ENCODE peak calls at places on chromosomes 13 and 19, in seven cellular contexts. One of them, this sample, is unnamed.

GRCh38 chr13:113853518-113854237 is 10.2 kb downstream of the GAS6 start:
- DNase-seq in OCI-LY7: no peak
- DNase-seq in pancreas: peak
- DNase-seq in kidney epithelial cell: no peak
- DNase-seq in mammary epithelial cell: no peak
- DNase-seq in retinal pigment epithelial cell: no peak
- DNase-seq in left lung: no peak
- DNase-seq in this sample: no peak

GRCh38 chr13:102680842-102681725 is 13.8 kb downstream of the METTL21C start:
- DNase-seq in OCI-LY7: peak
- DNase-seq in pancreas: no peak
- DNase-seq in kidney epithelial cell: no peak
- DNase-seq in mammary epithelial cell: no peak
- DNase-seq in retinal pigment epithelial cell: no peak
- DNase-seq in left lung: no peak
- DNase-seq in this sample: peak

GRCh38 chr19:45450042-45450380 is 17.8 kb upstream of the FOSB start:
- DNase-seq in OCI-LY7: no peak
- DNase-seq in pancreas: no peak
- DNase-seq in kidney epithelial cell: no peak
- DNase-seq in mammary epithelial cell: no peak
- DNase-seq in retinal pigment epithelial cell: no peak
- DNase-seq in left lung: no peak
- DNase-seq in this sample: no peak

GRCh38 chr13:90485441-90485840 is 862.0 kb upstream of the MIR17HG start:
- DNase-seq in OCI-LY7: no peak
- DNase-seq in pancreas: no peak
- DNase-seq in kidney epithelial cell: peak
- DNase-seq in mammary epithelial cell: peak
- DNase-seq in retinal pigment epithelial cell: peak
- DNase-seq in left lung: no peak
- DNase-seq in this sample: peak

GRCh38 chr13:91141619-91142061 is 205.8 kb upstream of the MIR17HG start:
- DNase-seq in OCI-LY7: no peak
- DNase-seq in pancreas: no peak
- DNase-seq in kidney epithelial cell: no peak
- DNase-seq in mammary epithelial cell: no peak
- DNase-seq in retinal pigment epithelial cell: no peak
- DNase-seq in left lung: no peak
- DNase-seq in this sample: no peak

GRCh38 chr19:22422220-22422619 is at the start of gene ZNF98:
- DNase-seq in OCI-LY7: no peak
- DNase-seq in pancreas: peak
- DNase-seq in kidney epithelial cell: no peak
- DNase-seq in mammary epithelial cell: no peak
- DNase-seq in retinal pigment epithelial cell: peak
- DNase-seq in left lung: no peak
- DNase-seq in this sample: peak

GRCh38 chr13:102394158-102395053 is 7.4 kb downstream of the FGF14 start:
- DNase-seq in OCI-LY7: no peak
- DNase-seq in pancreas: peak
- DNase-seq in kidney epithelial cell: peak
- DNase-seq in mammary epithelial cell: peak
- DNase-seq in retinal pigment epithelial cell: peak
- DNase-seq in left lung: peak
- DNase-seq in this sample: peak

GRCh38 chr13:95207769-95208366 is 93.4 kb downstream of the ABCC4 start:
- DNase-seq in OCI-LY7: peak
- DNase-seq in pancreas: no peak
- DNase-seq in kidney epithelial cell: no peak
- DNase-seq in mammary epithelial cell: no peak
- DNase-seq in retinal pigment epithelial cell: no peak
- DNase-seq in left lung: no peak
- DNase-seq in this sample: no peak

GRCh38 chr19:35437152-35437951 is 10.7 kb upstream of the FFAR2 start:
- DNase-seq in OCI-LY7: no peak
- DNase-seq in pancreas: no peak
- DNase-seq in kidney epithelial cell: no peak
- DNase-seq in mammary epithelial cell: no peak
- DNase-seq in retinal pigment epithelial cell: no peak
- DNase-seq in left lung: no peak
- DNase-seq in this sample: peak

GRCh38 chr19:35074426-35075201 is 33.1 kb downstream of the HPN start:
- DNase-seq in OCI-LY7: no peak
- DNase-seq in pancreas: no peak
- DNase-seq in kidney epithelial cell: no peak
- DNase-seq in mammary epithelial cell: no peak
- DNase-seq in retinal pigment epithelial cell: no peak
- DNase-seq in left lung: no peak
- DNase-seq in this sample: no peak

GRCh38 chr13:27449936-27450828 is at the start of gene MTIF3:
- DNase-seq in OCI-LY7: peak
- DNase-seq in pancreas: peak
- DNase-seq in kidney epithelial cell: peak
- DNase-seq in mammary epithelial cell: peak
- DNase-seq in retinal pigment epithelial cell: peak
- DNase-seq in left lung: peak
- DNase-seq in this sample: peak

DNA sequence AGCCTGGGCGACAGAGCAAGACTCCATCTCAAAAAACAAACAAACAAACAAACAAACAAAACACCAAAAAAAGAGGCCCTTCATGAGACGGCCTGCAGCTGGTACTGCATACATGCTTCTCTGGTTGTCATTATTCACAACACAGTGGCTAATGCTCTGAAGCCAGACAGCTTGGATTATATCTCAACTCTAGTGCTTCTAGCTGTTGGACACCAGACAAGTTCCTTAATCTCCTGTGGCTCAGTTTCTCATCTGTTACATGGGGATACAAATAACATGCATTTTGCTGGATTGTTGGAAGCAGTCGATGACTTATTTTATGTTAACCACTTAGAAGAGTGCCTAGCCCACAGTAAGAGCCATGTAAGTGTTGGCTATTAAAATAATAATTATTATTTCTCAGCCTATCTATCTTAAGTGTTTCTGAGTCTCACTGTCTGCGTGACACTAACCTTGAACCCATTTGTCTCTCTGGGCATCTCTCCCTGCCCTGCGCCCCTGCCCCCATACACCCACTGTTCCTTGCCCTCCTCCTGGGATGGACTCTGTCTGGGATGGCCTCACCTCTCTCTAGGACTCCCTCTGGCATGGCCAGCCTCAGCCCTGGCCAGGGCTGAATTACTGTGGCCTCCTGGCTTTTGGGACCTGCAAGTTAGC is 3.1 kb upstream of the JUNB start:
- DNase-seq in OCI-LY7: no peak
- DNase-seq in pancreas: no peak
- DNase-seq in kidney epithelial cell: no peak
- DNase-seq in mammary epithelial cell: no peak
- DNase-seq in retinal pigment epithelial cell: no peak
- DNase-seq in left lung: no peak
- DNase-seq in this sample: no peak
- H3K4me3 ChIP-seq in OCI-LY7: no peak
- H3K4me3 ChIP-seq in pancreas: no peak
- H3K4me3 ChIP-seq in kidney epithelial cell: no peak
- H3K4me3 ChIP-seq in mammary epithelial cell: no peak
- H3K4me3 ChIP-seq in retinal pigment epithelial cell: no peak
- H3K4me3 ChIP-seq in left lung: peak
- H3K4me3 ChIP-seq in this sample: peak

GRCh38 chr13:78881054-78881453 is 222.1 kb upstream of the OBI1 start:
- DNase-seq in OCI-LY7: no peak
- DNase-seq in pancreas: no peak
- DNase-seq in kidney epithelial cell: no peak
- DNase-seq in mammary epithelial cell: no peak
- DNase-seq in retinal pigment epithelial cell: no peak
- DNase-seq in left lung: no peak
- DNase-seq in this sample: no peak

GRCh38 chr13:78876915-78877549 is 218.1 kb upstream of the OBI1 start:
- DNase-seq in OCI-LY7: no peak
- DNase-seq in pancreas: no peak
- DNase-seq in kidney epithelial cell: no peak
- DNase-seq in mammary epithelial cell: no peak
- DNase-seq in retinal pigment epithelial cell: no peak
- DNase-seq in left lung: peak
- DNase-seq in this sample: no peak

GRCh38 chr13:78881746-78882145 is 222.8 kb upstream of the OBI1 start:
- DNase-seq in OCI-LY7: no peak
- DNase-seq in pancreas: no peak
- DNase-seq in kidney epithelial cell: no peak
- DNase-seq in mammary epithelial cell: no peak
- DNase-seq in retinal pigment epithelial cell: no peak
- DNase-seq in left lung: no peak
- DNase-seq in this sample: no peak

DNA sequence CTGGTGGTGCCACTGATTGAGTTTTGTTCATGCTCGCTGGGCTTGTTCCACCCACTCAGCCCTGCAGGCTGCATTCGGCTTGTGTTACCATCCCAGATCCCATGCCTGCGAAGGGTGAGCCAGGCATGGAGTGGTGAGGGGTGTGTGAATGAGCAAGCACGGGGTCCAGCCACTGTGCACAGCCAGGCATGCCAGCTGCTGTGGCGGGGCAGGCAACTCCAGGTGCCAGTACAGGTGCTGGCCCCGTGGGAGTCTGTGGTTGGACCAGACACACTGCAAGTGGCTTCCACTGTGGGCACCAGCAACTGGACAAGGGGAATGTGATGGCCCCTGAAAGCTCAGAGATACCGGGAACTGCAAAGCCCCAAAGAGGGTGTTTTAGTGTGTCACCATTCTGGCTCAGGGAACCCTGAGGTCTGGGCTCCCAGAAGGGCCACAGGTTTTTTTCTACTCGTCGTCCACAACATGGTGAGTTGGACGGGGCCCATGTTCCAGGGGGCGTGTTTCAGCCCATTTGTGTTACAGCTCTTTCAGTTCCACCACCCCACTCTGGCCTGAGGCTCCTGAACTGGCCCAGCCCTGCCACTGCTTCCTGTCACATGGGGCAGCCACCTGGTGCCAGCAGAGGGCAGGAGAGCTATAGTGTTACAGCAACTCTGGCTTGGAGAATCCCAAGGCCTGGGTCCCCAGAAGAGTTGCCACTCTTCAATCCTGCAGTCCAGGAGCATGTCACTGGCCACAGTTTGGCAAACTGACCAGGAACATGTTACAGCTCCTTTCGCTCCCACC is 217.0 kb upstream of the OBI1 start:
- DNase-seq in OCI-LY7: peak
- DNase-seq in pancreas: no peak
- DNase-seq in kidney epithelial cell: no peak
- DNase-seq in mammary epithelial cell: no peak
- DNase-seq in retinal pigment epithelial cell: no peak
- DNase-seq in left lung: peak
- DNase-seq in this sample: no peak
- TF ChIP-seq CTCF in OCI-LY7: peak
- TF ChIP-seq CTCF in pancreas: no peak
- TF ChIP-seq CTCF in kidney epithelial cell: no peak
- TF ChIP-seq CTCF in mammary epithelial cell: peak
- TF ChIP-seq CTCF in retinal pigment epithelial cell: peak
- TF ChIP-seq CTCF in left lung: no peak
- TF ChIP-seq CTCF in this sample: no peak

GRCh38 chr13:24161010-24161775 is 673 bp downstream of the SPATA13 start:
- DNase-seq in OCI-LY7: peak
- DNase-seq in pancreas: peak
- DNase-seq in kidney epithelial cell: no peak
- DNase-seq in mammary epithelial cell: no peak
- DNase-seq in retinal pigment epithelial cell: no peak
- DNase-seq in left lung: peak
- DNase-seq in this sample: no peak

GRCh38 chr13:24162604-24163003 is 2.1 kb downstream of the SPATA13 start:
- DNase-seq in OCI-LY7: no peak
- DNase-seq in pancreas: no peak
- DNase-seq in kidney epithelial cell: no peak
- DNase-seq in mammary epithelial cell: no peak
- DNase-seq in retinal pigment epithelial cell: no peak
- DNase-seq in left lung: no peak
- DNase-seq in this sample: no peak

GRCh38 chr13:24159362-24159761 is 1.2 kb upstream of the SPATA13 start:
- DNase-seq in OCI-LY7: no peak
- DNase-seq in pancreas: no peak
- DNase-seq in kidney epithelial cell: no peak
- DNase-seq in mammary epithelial cell: no peak
- DNase-seq in retinal pigment epithelial cell: no peak
- DNase-seq in left lung: no peak
- DNase-seq in this sample: no peak

GRCh38 chr13:24159921-24160324 is 597 bp upstream of the SPATA13 start:
- DNase-seq in OCI-LY7: no peak
- DNase-seq in pancreas: peak
- DNase-seq in kidney epithelial cell: peak
- DNase-seq in mammary epithelial cell: no peak
- DNase-seq in retinal pigment epithelial cell: no peak
- DNase-seq in left lung: peak
- DNase-seq in this sample: no peak

GRCh38 chr13:24161980-24162517 is 1.5 kb downstream of the SPATA13 start:
- DNase-seq in OCI-LY7: no peak
- DNase-seq in pancreas: peak
- DNase-seq in kidney epithelial cell: no peak
- DNase-seq in mammary epithelial cell: no peak
- DNase-seq in retinal pigment epithelial cell: no peak
- DNase-seq in left lung: no peak
- DNase-seq in this sample: no peak
- H3K4me3 ChIP-seq in OCI-LY7: peak
- H3K4me3 ChIP-seq in pancreas: peak
- H3K4me3 ChIP-seq in kidney epithelial cell: peak
- H3K4me3 ChIP-seq in mammary epithelial cell: no peak
- H3K4me3 ChIP-seq in retinal pigment epithelial cell: peak
- H3K4me3 ChIP-seq in left lung: peak
- H3K4me3 ChIP-seq in this sample: peak

GRCh38 chr19:55912916-55913315 is 19.2 kb downstream of the NLRP13 start:
- DNase-seq in OCI-LY7: no peak
- DNase-seq in pancreas: no peak
- DNase-seq in kidney epithelial cell: no peak
- DNase-seq in mammary epithelial cell: no peak
- DNase-seq in retinal pigment epithelial cell: no peak
- DNase-seq in left lung: no peak
- DNase-seq in this sample: no peak

GRCh38 chr19:55909801-55910200 is 22.3 kb downstream of the NLRP13 start:
- DNase-seq in OCI-LY7: no peak
- DNase-seq in pancreas: no peak
- DNase-seq in kidney epithelial cell: no peak
- DNase-seq in mammary epithelial cell: no peak
- DNase-seq in retinal pigment epithelial cell: no peak
- DNase-seq in left lung: no peak
- DNase-seq in this sample: no peak

DNA sequence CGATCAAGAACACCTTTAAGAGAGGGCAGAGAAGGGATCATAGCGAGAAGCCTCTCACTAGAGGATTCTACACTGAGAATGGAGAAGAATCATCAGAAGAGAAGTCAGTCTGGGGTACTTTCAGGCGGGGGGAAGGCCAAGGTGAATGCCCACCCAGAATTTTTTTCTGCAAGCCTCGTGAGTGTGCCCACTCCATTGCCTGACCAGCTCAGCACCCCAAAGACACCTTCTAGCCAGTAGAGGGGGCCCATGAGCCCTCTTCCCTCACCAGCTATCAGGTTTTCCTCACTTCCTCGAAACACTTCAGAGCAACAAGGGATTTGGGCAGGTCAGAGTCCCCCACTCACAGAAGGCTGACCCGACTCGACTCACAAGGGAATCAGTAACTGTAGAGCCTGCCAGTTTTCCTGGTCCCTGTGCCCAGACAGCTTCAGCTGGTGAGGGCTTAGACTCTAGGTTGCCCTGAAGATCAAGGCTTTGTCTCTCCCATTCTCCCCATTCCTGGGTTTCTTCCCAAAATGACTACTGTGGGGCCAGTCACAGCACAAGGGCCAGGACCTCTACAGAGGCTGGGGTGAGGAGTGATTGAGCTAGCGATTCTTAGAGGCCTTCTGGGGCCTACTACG is 18.4 kb downstream of the NLRP13 start:
- DNase-seq in OCI-LY7: peak
- DNase-seq in pancreas: no peak
- DNase-seq in kidney epithelial cell: no peak
- DNase-seq in mammary epithelial cell: no peak
- DNase-seq in retinal pigment epithelial cell: no peak
- DNase-seq in left lung: no peak
- DNase-seq in this sample: no peak
- TF ChIP-seq CTCF in OCI-LY7: peak
- TF ChIP-seq CTCF in pancreas: no peak
- TF ChIP-seq CTCF in kidney epithelial cell: no peak
- TF ChIP-seq CTCF in mammary epithelial cell: no peak
- TF ChIP-seq CTCF in retinal pigment epithelial cell: no peak
- TF ChIP-seq CTCF in left lung: no peak
- TF ChIP-seq CTCF in this sample: no peak

This sample was measured in fibroblast of pulmonary artery.